ENCODE peak calls at places on chromosomes 16 and 17, in eight cellular contexts. C, S, Q, O, G, J, I and Y are unnamed samples.

GRCh38 chr17:80792373-80792781 is 199.3 kb upstream of the CHMP6 start:
- DNase-seq in O (no peak), J (no peak), S (peak; percentile 69), G (no peak), C (peak; percentile 21), Q (no peak), I (no peak), Y (no peak)

GRCh38 chr16:78443780-78444422 is 344.4 kb downstream of the WWOX start:
- DNase-seq in I (no peak), J (no peak), O (peak; percentile 45), G (no peak), S (no peak), Q (no peak), C (no peak), Y (no peak)

GRCh38 chr16:70475054-70475871 is 20.9 kb downstream of the FCSK start:
- DNase-seq in J (no peak), C (no peak), Q (no peak), I (no peak), S (no peak), O (no peak), G (no peak), Y (no peak)

GRCh38 chr16:49003022-49003421 is 278.6 kb downstream of the CBLN1 start:
- DNase-seq in Q (no peak), C (no peak), G (no peak), I (no peak), S (no peak), O (no peak), J (no peak), Y (no peak)

GRCh38 chr16:15498427-15499175 is 64.2 kb downstream of the BMERB1 start:
- DNase-seq in G (no peak), C (no peak), O (no peak), J (no peak), Q (no peak), S (no peak), I (no peak), Y (no peak)

GRCh38 chr16:60107920-60108319 is 1373.8 kb upstream of the GOT2 start:
- DNase-seq in S (no peak), G (no peak), I (no peak), C (no peak), O (no peak), Q (no peak), J (no peak), Y (no peak)

GRCh38 chr17:80111702-80112470 is 10.5 kb downstream of the GAA start:
- DNase-seq in J (no peak), G (peak; percentile 43), S (no peak), O (no peak), I (no peak), Q (no peak), C (no peak), Y (peak; percentile 17)

GRCh38 chr16:2531371-2531695 is at the start of gene CEMP1:
- DNase-seq in O (no peak), J (no peak), I (no peak), C (no peak), G (no peak), Q (no peak), S (no peak), Y (no peak)

GRCh38 chr16:8673611-8674412 is 605 bp upstream of the ABAT start:
- DNase-seq in G (no peak), C (no peak), I (no peak), J (peak; percentile 16), Q (no peak), O (no peak), S (peak; percentile 65), Y (no peak)

GRCh38 chr17:31743767-31744166 is 115.3 kb downstream of the COPRS start:
- DNase-seq in Q (no peak), O (no peak), S (no peak), G (no peak), I (no peak), J (no peak), C (no peak), Y (no peak)

GRCh38 chr16:88468289-88469129 is 15.4 kb downstream of the ZFPM1 start:
- DNase-seq in I (peak; percentile 67), J (no peak), G (no peak), O (no peak), C (peak; percentile 68), S (no peak), Q (no peak), Y (peak; percentile 63)

GRCh38 chr17:40069751-40070643 is 7.2 kb downstream of the THRA start:
- DNase-seq in G (no peak), S (peak; percentile 87), Q (peak; percentile 75), I (no peak), J (no peak), C (peak; percentile 78), O (no peak), Y (peak; percentile 78)

GRCh38 chr17:32519769-32520701 is 33.2 kb downstream of the CDK5R1 start:
- DNase-seq in S (peak; percentile 50), J (no peak), G (no peak), I (no peak), C (no peak), O (no peak), Q (peak; percentile 38), Y (peak; percentile 30)

GRCh38 chr16:9469512-9469911 is 378.1 kb downstream of the HAPSTR1 start:
- DNase-seq in J (no peak), Q (no peak), C (peak; percentile 37), S (no peak), O (no peak), I (no peak), G (no peak), Y (no peak)

GRCh38 chr17:13909901-13910519 is 159.3 kb upstream of the COX10 start:
- DNase-seq in C (no peak), Q (no peak), O (peak; percentile 31), S (no peak), J (no peak), G (no peak), I (no peak), Y (no peak)

GRCh38 chr17:49746791-49747490 is 17.0 kb downstream of the FAM117A start:
- DNase-seq in I (no peak), S (no peak), C (no peak), G (no peak), O (no peak), J (no peak), Q (peak; percentile 57), Y (no peak)

GRCh38 chr17:61862105-61862574 is 1.2 kb downstream of the BRIP1 start:
- DNase-seq in I (no peak), G (no peak), C (no peak), J (no peak), S (no peak), O (no peak), Q (no peak), Y (no peak)

DNA sequence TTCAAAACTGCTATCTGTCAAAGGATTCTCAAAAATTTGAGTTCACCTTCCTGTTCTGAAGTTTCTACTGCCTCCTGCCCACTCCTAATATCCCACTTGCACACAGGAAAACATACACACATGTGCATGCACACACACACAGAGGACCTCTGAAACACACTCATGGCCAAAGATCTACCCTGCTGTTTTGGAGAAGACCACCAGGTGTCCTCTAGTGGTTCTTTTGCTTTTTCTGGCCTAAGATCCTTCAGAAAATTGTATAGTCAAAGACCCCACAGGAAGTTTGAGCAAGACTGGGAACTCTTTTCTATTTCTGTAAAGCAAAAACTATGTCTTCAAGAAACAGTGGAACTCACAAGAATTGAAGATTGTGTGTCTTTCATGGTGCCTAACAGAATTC is 90.2 kb downstream of the CDH8 start:
- DNase-seq in I (no peak), G (no peak), Q (no peak), O (no peak), C (no peak), J (no peak), S (no peak), Y (no peak)
- TF ChIP-seq CTCF in I (peak; percentile 19), G (no peak), Q (no peak), O (no peak), C (no peak), J (no peak), S (no peak), Y (no peak)

DNA sequence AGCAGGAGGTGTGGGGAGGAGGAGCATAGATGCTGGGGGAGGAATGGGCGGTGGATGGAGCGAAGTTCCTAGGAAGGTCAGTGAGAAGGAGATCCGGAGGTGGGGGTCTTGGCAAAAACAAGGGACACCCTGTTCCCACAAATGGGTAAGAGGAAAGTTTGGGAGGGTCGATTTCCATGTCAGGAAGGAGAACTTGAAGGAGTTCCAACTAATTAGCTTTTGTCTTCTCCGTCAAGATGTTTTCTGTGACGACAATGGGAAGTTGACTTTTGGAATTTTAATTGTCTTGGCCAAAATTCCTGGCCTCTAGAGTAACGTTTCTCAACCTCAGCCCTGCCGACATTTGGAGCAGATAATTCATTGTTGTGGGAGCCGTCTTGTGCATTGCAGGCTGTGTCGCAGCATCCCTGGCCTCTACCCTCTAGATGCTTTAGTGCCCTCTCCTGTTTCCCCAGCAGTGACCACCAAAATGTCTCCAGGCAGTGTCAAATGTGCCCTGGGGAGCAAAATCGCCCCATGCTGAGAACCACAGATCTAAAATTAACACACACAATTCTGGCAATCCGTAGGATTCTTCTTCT is 97.1 kb downstream of the PITPNC1 start:
- DNase-seq in G (peak; percentile 63), I (no peak), J (no peak), C (no peak), O (no peak), Q (no peak), S (peak; percentile 77), Y (no peak)
- TF ChIP-seq EP300 in G (no peak), I (no peak), J (peak; percentile 70), C (no peak), O (peak; percentile 51), Q (peak; percentile 9), S (no peak), Y (no peak)

GRCh38 chr16:4936181-4936990 is 562 bp downstream of the PPL start:
- DNase-seq in I (no peak), J (no peak), Q (peak; percentile 46), G (no peak), C (peak; percentile 42), S (peak; percentile 78), O (no peak), Y (peak; percentile 38)
- TF ChIP-seq CTCF in I (peak; percentile 69), J (no peak), Q (no peak), G (peak; percentile 35), C (peak; percentile 37), S (no peak), O (no peak), Y (no peak)

GRCh38 chr17:75762513-75763268 is 2.3 kb downstream of the GALK1 start:
- DNase-seq in S (no peak), I (no peak), G (no peak), Q (no peak), C (no peak), J (no peak), O (no peak), Y (no peak)
- TF ChIP-seq EP300 in S (no peak), I (no peak), G (no peak), Q (no peak), C (no peak), J (no peak), O (no peak), Y (no peak)

GRCh38 chr17:73189417-73190099 is 3.3 kb upstream of the COG1 start:
- DNase-seq in S (no peak), O (no peak), G (no peak), J (no peak), C (peak; percentile 87), I (no peak), Q (no peak), Y (peak; percentile 39)
- TF ChIP-seq CTCF in S (no peak), O (no peak), G (peak; percentile 38), J (no peak), C (peak; percentile 75), I (peak; percentile 81), Q (peak; percentile 41), Y (no peak)

GRCh38 chr16:66569131-66569530 is 2.9 kb downstream of the CMTM1 start:
- DNase-seq in I (no peak), J (no peak), S (no peak), O (no peak), Q (no peak), C (no peak), G (no peak), Y (no peak)
- TF ChIP-seq EP300 in I (no peak), J (no peak), S (no peak), O (no peak), Q (no peak), C (no peak), G (no peak), Y (no peak)